ENCODE peak calls at places on chromosomes 12 and 14, in four cellular contexts. N is H9, S is IMR-90, H is H1. U is an unnamed sample.

GRCh38 chr12:67430708-67431335 is 161.7 kb downstream of the CAND1 start:
- DNase-seq in S (no peak), H (no peak), N (no peak), U (peak; percentile 37)

GRCh38 chr12:108730337-108731104 is 797 bp downstream of the CORO1C start:
- DNase-seq in S (peak; percentile 88), N (peak; percentile 87), H (peak; percentile 57), U (peak; percentile 93)

GRCh38 chr12:105812356-105812755 is 326.4 kb downstream of the NUAK1 start:
- DNase-seq in N (no peak), H (no peak), S (no peak), U (no peak)

GRCh38 chr14:65991124-65991523 is 495.0 kb upstream of the CCDC196 start:
- DNase-seq in S (no peak), H (no peak), N (no peak), U (no peak)

GRCh38 chr14:54893151-54893760 is 9.4 kb downstream of the GCH1 start:
- DNase-seq in H (no peak), N (no peak), S (peak; percentile 80), U (peak; percentile 37)

GRCh38 chr12:21725731-21726130 is 48.8 kb downstream of the KCNJ8 start:
- DNase-seq in N (no peak), S (no peak), H (no peak), U (no peak)

GRCh38 chr14:34826661-34827060 is 48.5 kb downstream of the BAZ1A start:
- DNase-seq in N (no peak), S (peak; percentile 56), H (no peak), U (no peak)

GRCh38 chr12:88501976-88502938 is 78.0 kb downstream of the KITLG start:
- DNase-seq in S (peak; percentile 48), N (no peak), H (no peak), U (no peak)

GRCh38 chr12:2844786-2845185 is 10.0 kb upstream of the NRIP2 start:
- DNase-seq in H (no peak), S (peak; percentile 18), N (no peak), U (peak; percentile 24)

GRCh38 chr12:132066345-132066685 is 77.8 kb downstream of the DDX51 start:
- DNase-seq in S (no peak), H (no peak), N (no peak), U (no peak)

GRCh38 chr14:62443796-62444195 is 601.5 kb downstream of the KCNH5 start:
- DNase-seq in S (peak; percentile 82), N (no peak), H (no peak), U (peak; percentile 39)

GRCh38 chr12:34257093-34257492 is 234.8 kb downstream of the ALG10 start:
- DNase-seq in N (no peak), S (no peak), H (no peak), U (no peak)

GRCh38 chr14:53470351-53471043 is 317.4 kb upstream of the DDHD1 start:
- DNase-seq in S (peak; percentile 60), N (no peak), H (no peak), U (peak; percentile 52)

GRCh38 chr14:102378830-102379229 is 16.1 kb downstream of the TECPR2 start:
- DNase-seq in H (no peak), S (no peak), N (no peak), U (no peak)

GRCh38 chr12:15186593-15186992 is 34.6 kb downstream of the RERG start:
- DNase-seq in S (no peak), H (no peak), N (no peak), U (no peak)

GRCh38 chr12:54055522-54055921 is 1.9 kb downstream of the HOXC4 start:
- DNase-seq in N (no peak), S (no peak), H (no peak), U (no peak)

GRCh38 chr12:77102691-77103090 is 37.3 kb upstream of the E2F7 start:
- DNase-seq in H (no peak), N (no peak), S (peak; percentile 79), U (no peak)

GRCh38 chr14:73230051-73230450 is 7.3 kb upstream of the PAPLN start:
- DNase-seq in N (no peak), S (no peak), H (no peak), U (no peak)

GRCh38 chr12:3551386-3551785 is 60.4 kb downstream of the PRMT8 start:
- DNase-seq in H (no peak), N (peak; percentile 21), S (no peak), U (no peak)

GRCh38 chr14:91098591-91098990 is 15.3 kb upstream of the DGLUCY start:
- DNase-seq in S (peak; percentile 57), H (no peak), N (no peak), U (no peak)

DNA sequence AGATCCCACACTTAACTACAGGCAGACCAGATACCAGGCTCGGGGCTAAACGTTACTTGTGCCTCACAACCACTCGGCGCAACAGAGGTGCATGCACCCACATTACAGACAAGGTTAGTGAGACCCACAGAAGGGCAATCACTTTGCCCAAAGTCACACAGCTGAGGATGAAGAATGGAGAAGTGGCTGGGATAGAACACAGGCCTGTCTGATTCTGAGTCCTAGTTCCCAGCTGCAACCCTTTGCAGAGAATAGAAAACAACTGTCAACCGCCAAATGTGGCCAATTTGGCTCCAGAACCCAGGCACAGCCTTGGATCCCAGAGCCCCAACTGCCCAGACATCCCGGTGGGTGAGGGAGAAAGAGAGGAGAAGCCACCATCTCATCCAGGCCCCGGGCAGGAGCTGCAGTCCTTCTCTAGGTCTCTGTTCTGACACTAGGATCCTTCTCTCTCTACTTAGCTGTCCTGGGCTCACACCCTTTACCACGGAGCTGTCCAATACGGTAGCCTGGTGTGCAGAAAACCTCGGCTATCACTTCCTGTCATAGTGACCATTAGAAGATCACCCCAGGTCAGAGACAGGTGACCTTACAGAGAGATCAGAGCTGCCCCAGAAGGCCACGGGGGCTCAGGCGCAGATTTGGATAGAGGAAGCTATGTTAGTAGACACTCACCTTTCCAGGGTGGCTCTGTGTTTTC is 59.1 kb downstream of the FAM222A start:
- DNase-seq in S (no peak), N (peak; percentile 26), H (no peak), U (no peak)
- H3K56ac ChIP-seq in S (no peak overlapping the region), N (no peak overlapping the region), H (no peak overlapping the region), U (no peak overlapping the region)

DNA sequence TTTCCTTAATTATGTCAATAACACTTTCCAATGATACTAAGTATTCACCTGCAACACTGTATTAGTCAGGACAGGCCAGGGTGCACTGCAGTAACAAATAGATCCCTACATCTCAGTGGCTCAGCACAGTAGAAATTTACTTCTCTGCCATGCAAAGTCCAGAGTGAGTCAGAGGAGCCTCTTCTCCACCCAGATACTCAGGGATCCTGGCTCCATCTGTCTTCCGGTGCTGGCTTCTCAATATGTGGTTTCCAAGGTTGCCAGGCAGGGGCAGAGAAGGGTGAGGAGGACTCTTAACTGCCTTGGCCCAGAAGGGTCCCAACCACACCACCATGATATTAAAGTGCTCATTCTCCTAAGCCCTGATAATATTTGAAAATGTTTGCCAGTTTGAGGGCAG is 47.8 kb downstream of the ADGRD1 start:
- DNase-seq in N (no peak), H (no peak), S (no peak), U (no peak)
- H3K56ac ChIP-seq in N (no peak overlapping the region), H (no peak overlapping the region), S (no peak overlapping the region), U (no peak overlapping the region)

GRCh38 chr12:49160415-49160814 is 28.5 kb downstream of the TUBA1A start:
- DNase-seq in S (no peak), H (no peak), N (no peak), U (no peak)
- H3K56ac ChIP-seq in S (no peak overlapping the region), H (no peak overlapping the region), N (no peak overlapping the region), U (no peak overlapping the region)

GRCh38 chr12:104025771-104026170 is 24.2 kb downstream of the GLT8D2 start:
- DNase-seq in S (no peak), H (no peak), N (no peak), U (no peak)
- H3K56ac ChIP-seq in S (no peak overlapping the region), H (no peak overlapping the region), N (no peak overlapping the region), U (no peak overlapping the region)

GRCh38 chr14:69083181-69083580 is 69.7 kb downstream of the DCAF5 start:
- DNase-seq in S (no peak), H (no peak), N (no peak), U (no peak)

GRCh38 chr14:69084023-69084422 is 68.9 kb downstream of the DCAF5 start:
- DNase-seq in H (no peak), S (no peak), N (no peak), U (peak; percentile 59)

GRCh38 chr14:69079188-69079742 is 73.7 kb downstream of the DCAF5 start:
- DNase-seq in S (peak; percentile 88), N (no peak), H (no peak), U (peak; percentile 73)

GRCh38 chr14:69079747-69080146 is 73.2 kb downstream of the DCAF5 start:
- DNase-seq in H (no peak), N (no peak), S (no peak), U (no peak)

DNA sequence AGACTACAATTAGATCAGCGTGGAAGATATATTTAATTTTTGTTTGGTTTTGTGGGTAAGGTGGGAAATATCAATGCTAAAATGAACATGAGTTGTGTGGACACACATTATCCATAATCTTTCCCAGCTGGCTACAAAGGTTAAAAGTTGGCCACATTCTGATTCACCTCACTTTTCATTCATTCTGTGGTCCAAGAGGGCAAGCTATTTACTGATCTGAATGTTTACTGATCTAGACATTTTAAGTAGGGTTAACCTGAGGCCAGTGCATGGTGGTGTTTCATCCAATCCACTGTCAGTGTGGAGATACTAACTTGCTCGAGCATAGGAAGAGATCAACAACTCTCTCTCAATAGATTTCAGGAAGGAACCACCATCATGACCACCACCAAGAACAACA is 71.6 kb downstream of the DCAF5 start:
- DNase-seq in N (no peak), S (no peak), H (no peak), U (no peak)
- H3K56ac ChIP-seq in N (no peak overlapping the region), S (no peak overlapping the region), H (no peak overlapping the region), U (no peak overlapping the region)

DNA sequence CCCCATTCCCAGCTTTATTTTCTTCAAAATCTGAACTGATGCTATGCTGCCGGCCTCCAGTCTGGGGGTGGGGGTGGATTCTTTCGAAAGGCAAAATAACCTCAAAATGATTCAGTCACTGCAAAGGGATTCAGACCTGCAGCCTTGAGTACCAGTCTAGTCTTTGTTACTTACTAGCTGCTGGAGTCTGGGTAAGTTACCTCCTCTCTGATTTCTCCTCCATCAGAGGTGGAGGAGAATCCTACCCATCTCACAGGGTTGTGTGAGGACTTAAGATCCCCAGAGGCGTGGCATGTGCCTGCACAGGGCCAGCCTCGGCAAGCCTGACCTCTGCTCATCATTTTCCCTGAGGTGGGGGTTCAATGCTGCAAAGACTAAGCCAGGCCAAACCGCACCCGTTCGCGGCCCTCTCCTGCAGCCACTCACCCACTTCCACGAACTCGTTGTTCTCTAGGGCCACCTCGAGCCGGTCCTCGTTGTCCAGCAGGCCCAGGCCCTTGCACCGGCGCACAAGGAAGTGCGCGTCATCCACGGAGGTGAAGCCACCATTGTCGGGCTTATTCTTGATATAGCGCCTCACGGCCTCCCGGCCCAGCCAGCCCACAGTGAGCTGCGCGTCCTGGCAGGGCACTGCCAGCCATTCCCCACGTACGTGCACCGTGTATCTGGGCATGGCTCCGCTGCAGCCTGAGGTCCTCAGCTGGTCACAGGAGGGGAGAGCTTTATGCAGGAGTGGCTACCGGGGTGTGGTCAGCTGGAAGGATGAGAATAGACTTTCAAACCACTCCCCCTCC is 709 bp downstream of the HAL start:
- DNase-seq in N (no peak), S (no peak), H (no peak), U (no peak)
- H3K56ac ChIP-seq in N (no peak overlapping the region), S (no peak overlapping the region), H (no peak overlapping the region), U (no peak overlapping the region)

GRCh38 chr12:121259074-121259473 is 37.4 kb downstream of the CAMKK2 start:
- DNase-seq in N (no peak), H (no peak), S (no peak), U (no peak)
- H3K56ac ChIP-seq in N (no peak overlapping the region), H (no peak overlapping the region), S (no peak overlapping the region), U (no peak overlapping the region)

GRCh38 chr12:127193341-127193740 is 1073.6 kb upstream of the TMEM132C start:
- DNase-seq in S (no peak), H (no peak), N (no peak), U (no peak)
- H3K56ac ChIP-seq in S (no peak overlapping the region), H (no peak overlapping the region), N (no peak overlapping the region), U (no peak overlapping the region)

U was measured in mesendoderm.